ENCODE peak calls at places on chromosome 15, in five cellular contexts. C is AG08396, N is heart left ventricle, B is mesenteric fat pad, P is choroid plexus epithelial cell. T is an unnamed sample.

GRCh38 chr15:44207643-44208042 is 12.6 kb upstream of the FRMD5 start:
- DNase-seq in C (peak; percentile 31), N (no peak), B (no peak), P (peak; percentile 67), T (no peak)

GRCh38 chr15:40081691-40082194 is 26.9 kb downstream of the BMF start:
- DNase-seq in C (peak; percentile 73), N (peak; percentile 86), B (no peak), P (peak; percentile 78), T (peak; percentile 73)

GRCh38 chr15:47685141-47685870 is 32.0 kb upstream of the SEMA6D start:
- DNase-seq in C (no peak), N (no peak), B (no peak), P (no peak), T (no peak)

GRCh38 chr15:48696627-48697312 is 51.3 kb upstream of the FBN1 start:
- DNase-seq in C (no peak), N (no peak), B (no peak), P (peak; percentile 35), T (peak; percentile 77)

GRCh38 chr15:32029862-32030781 is at the start of gene CHRNA7:
- DNase-seq in C (peak; percentile 78), N (peak; percentile 72), B (no peak), P (peak; percentile 4), T (peak; percentile 57)

GRCh38 chr15:85463976-85464375 is 83.6 kb downstream of the AKAP13 start:
- DNase-seq in C (no peak), N (no peak), B (no peak), P (no peak), T (no peak)

GRCh38 chr15:64930778-64931240 is 19.1 kb downstream of the ANKDD1A start:
- DNase-seq in C (peak; percentile 39), N (no peak), B (peak; percentile 77), P (peak; percentile 74), T (no peak)

GRCh38 chr15:27956285-27956684 is 142.8 kb downstream of the OCA2 start:
- DNase-seq in C (no peak), N (no peak), B (no peak), P (peak; percentile 4), T (no peak)

GRCh38 chr15:56523521-56523920 is 58.6 kb upstream of the MNS1 start:
- DNase-seq in C (no peak), N (no peak), B (no peak), P (no peak), T (no peak)

GRCh38 chr15:53296603-53297002 is 462.9 kb downstream of the WDR72 start:
- DNase-seq in C (no peak), N (no peak), B (no peak), P (no peak), T (no peak)

GRCh38 chr15:45174577-45174976 is 13.2 kb downstream of the SHF start:
- DNase-seq in C (no peak), N (no peak), B (no peak), P (no peak), T (no peak)

T was measured in erythroblast.